ENCODE peak calls at places on chromosomes 4 and X, in seven cellular contexts. U, N, L, X, A, J and H are unnamed samples.
A peak's percentile ranks its signal among the peaks of the same experiment; 100 is the strongest.

GRCh38 chr4:36337665-36338064 is 56.2 kb downstream of the DTHD1 start:
- DNase-seq in J (no peak), A (no peak), L (peak; percentile 43), U (no peak), X (no peak), N (no peak), H (no peak)

GRCh38 chr4:87555751-87556619 is 26.8 kb upstream of the SPARCL1 start:
- DNase-seq in L (peak; percentile 31), X (peak; percentile 65), N (no peak), J (no peak), A (peak; percentile 36), U (no peak), H (peak; percentile 65)

GRCh38 chrX:24956828-24957227 is 58.9 kb downstream of the ARX start:
- DNase-seq in J (no peak), A (no peak), N (no peak), L (no peak), U (no peak), X (no peak), H (peak; percentile 20)

GRCh38 chrX:123084797-123085196 is 99.3 kb upstream of the GRIA3 start:
- DNase-seq in N (no peak), U (no peak), A (peak; percentile 58), L (no peak), J (no peak), X (peak; percentile 72), H (peak; percentile 91)

GRCh38 chr4:145870155-145871020 is 68.2 kb downstream of the ZNF827 start:
- DNase-seq in U (no peak), L (no peak), J (no peak), A (no peak), X (no peak), N (no peak), H (no peak)

GRCh38 chr4:82833696-82834313 is 35.2 kb upstream of the SCD5 start:
- DNase-seq in X (peak; percentile 83), J (no peak), N (no peak), U (no peak), A (peak; percentile 72), L (no peak), H (peak; percentile 87)

GRCh38 chrX:39167791-39168190 is 366.5 kb downstream of the MID1IP1 start:
- DNase-seq in A (no peak), U (no peak), X (no peak), N (no peak), J (no peak), L (no peak), H (no peak)

GRCh38 chr4:57404463-57404862 is 294.3 kb upstream of the IGFBP7 start:
- DNase-seq in N (no peak), A (no peak), X (no peak), U (no peak), L (no peak), J (no peak), H (no peak)

GRCh38 chr4:17038510-17039176 is 140.2 kb upstream of the LDB2 start:
- DNase-seq in X (no peak), J (no peak), N (no peak), L (no peak), A (no peak), U (no peak), H (peak; percentile 25)

GRCh38 chrX:133985164-133986007 is at the start of gene GPC3:
- DNase-seq in J (peak; percentile 32), N (peak; percentile 16), X (peak; percentile 64), U (peak; percentile 61), A (no peak), L (peak; percentile 17), H (peak; percentile 7)

GRCh38 chr4:8828869-8829268 is 42.8 kb downstream of the HMX1 start:
- DNase-seq in L (no peak), J (no peak), X (no peak), U (no peak), A (no peak), N (no peak), H (no peak)

GRCh38 chr4:156898373-156899117 is 73.1 kb downstream of the PDGFC start:
- DNase-seq in J (no peak), A (no peak), X (peak; percentile 46), U (no peak), N (no peak), L (peak; percentile 47), H (peak; percentile 18)

GRCh38 chrX:3176439-3176820 is 135.2 kb downstream of the ARSF start:
- DNase-seq in J (no peak), A (peak; percentile 59), N (no peak), U (no peak), X (peak; percentile 73), L (no peak), H (peak; percentile 93)

GRCh38 chr4:125070869-125071268 is 243.9 kb upstream of the FAT4 start:
- DNase-seq in U (no peak), J (no peak), N (no peak), L (no peak), X (no peak), A (no peak), H (no peak)

GRCh38 chr4:26235500-26235899 is 85.3 kb upstream of the RBPJ start:
- DNase-seq in A (peak; percentile 37), J (no peak), L (no peak), U (peak; percentile 81), X (peak; percentile 85), N (no peak), H (peak; percentile 80)

GRCh38 chr4:66489783-66490452 is 819.6 kb upstream of the EPHA5 start:
- DNase-seq in X (peak; percentile 62), U (no peak), J (no peak), L (no peak), A (no peak), N (no peak), H (peak; percentile 89)

GRCh38 chr4:93203708-93204107 is 624.8 kb upstream of the ATOH1 start:
- DNase-seq in N (no peak), L (peak; percentile 11), A (no peak), J (no peak), U (no peak), X (no peak), H (peak; percentile 4)

GRCh38 chr4:85725727-85726170 is 250.8 kb downstream of the ARHGAP24 start:
- DNase-seq in L (peak; percentile 90), N (no peak), X (no peak), A (no peak), U (no peak), J (peak; percentile 43), H (peak; percentile 27)